ENCODE peak calls at places on chromosomes 11 and 22, in four cellular contexts. Q is HT-29, H is NCI-H1092, X is IMR-90. W is an unnamed sample.

GRCh38 chr22:40001104-40001503 is 6.3 kb downstream of the FAM83F start:
- DNase-seq in Q (no peak), X (no peak), H (no peak), W (no peak)

GRCh38 chr11:23502821-23503220 is 642.5 kb upstream of the CCDC179 start:
- DNase-seq in Q (no peak), H (no peak), X (peak), W (peak)

GRCh38 chr11:108818971-108819370 is 154.1 kb downstream of the DDX10 start:
- DNase-seq in X (no peak), H (no peak), Q (no peak), W (no peak)

GRCh38 chr11:118918686-118919280 is 6.9 kb downstream of the BCL9L start:
- DNase-seq in Q (no peak), X (peak), H (no peak), W (peak)

GRCh38 chr11:56663386-56663785 is at the start of gene OR5AR1:
- DNase-seq in H (no peak), X (no peak), Q (no peak), W (no peak)

GRCh38 chr11:64553554-64554201 is 37.3 kb upstream of the SLC22A12 start:
- DNase-seq in H (peak), X (peak), Q (peak), W (peak)

GRCh38 chr11:46865340-46865739 is 19.3 kb upstream of the CKAP5 start:
- DNase-seq in X (peak), H (no peak), Q (no peak), W (peak)

GRCh38 chr11:88282789-88283188 is 54.7 kb downstream of the CTSC start:
- DNase-seq in X (no peak), H (no peak), Q (no peak), W (no peak)

GRCh38 chr11:73350908-73351636 is 25.1 kb upstream of the RELT start:
- DNase-seq in H (peak), Q (peak), X (peak), W (peak)

GRCh38 chr22:42726811-42727210 is 6.1 kb upstream of the A4GALT start:
- DNase-seq in H (no peak), X (no peak), Q (no peak), W (no peak)

GRCh38 chr11:2451916-2452694 is 7.3 kb downstream of the KCNQ1 start:
- DNase-seq in Q (no peak), H (no peak), X (no peak), W (no peak)

GRCh38 chr11:40183073-40184064 is 1276.1 kb downstream of the LRRC4C start:
- DNase-seq in Q (no peak), H (no peak), X (no peak), W (no peak)

GRCh38 chr22:49372530-49373288 is 455.0 kb downstream of the BRD1 start:
- DNase-seq in X (no peak), Q (peak), H (no peak), W (no peak)

W was measured in astrocyte of the spinal cord.